ENCODE peak calls at places on chromosomes 4 and X, in five cellular contexts. R is colonic mucosa, T is tibial artery, V is astrocyte of the spinal cord, E is tibial nerve. N is an unnamed sample.

GRCh38 chrX:29530520-29530919 is 684.8 kb upstream of the MAGEB2 start:
- DNase-seq in R (no peak), T (no peak), V (peak; percentile 22), E (no peak), N (no peak)

GRCh38 chrX:153537526-153538295 is 20.3 kb downstream of the ATP2B3 start:
- DNase-seq in R (no peak), T (no peak), V (no peak), E (no peak), N (no peak)

GRCh38 chr4:88060431-88060830 is 53.0 kb downstream of the PKD2 start:
- DNase-seq in R (no peak), T (no peak), V (peak; percentile 3), E (no peak), N (no peak)

GRCh38 chr4:185298728-185299394 is 89.5 kb downstream of the SNX25 start:
- DNase-seq in R (no peak), T (no peak), V (no peak), E (no peak), N (no peak)

GRCh38 chr4:184232212-184232611 is 14.5 kb upstream of the ENPP6 start:
- DNase-seq in R (no peak), T (no peak), V (no peak), E (no peak), N (no peak)

GRCh38 chr4:10773656-10774055 is 89.1 kb upstream of the CLNK start:
- DNase-seq in R (no peak), T (no peak), V (no peak), E (no peak), N (no peak)

GRCh38 chr4:117064297-117064696 is 21.1 kb downstream of the TRAM1L1 start:
- DNase-seq in R (no peak), T (no peak), V (peak; percentile 84), E (no peak), N (no peak)

GRCh38 chr4:125317526-125317880 is 2.7 kb downstream of the FAT4 start:
- DNase-seq in R (peak; percentile 22), T (peak; percentile 48), V (peak; percentile 53), E (peak; percentile 25), N (no peak)

GRCh38 chr4:38202223-38202622 is 242.0 kb downstream of the PTTG2 start:
- DNase-seq in R (peak; percentile 72), T (no peak), V (no peak), E (no peak), N (no peak)

GRCh38 chr4:47641755-47642154 is 156.7 kb downstream of the ATP10D start:
- DNase-seq in R (no peak), T (no peak), V (peak; percentile 50), E (no peak), N (no peak)

GRCh38 chr4:121140712-121141111 is 23.4 kb downstream of the TNIP3 start:
- DNase-seq in R (no peak), T (no peak), V (peak; percentile 76), E (no peak), N (no peak)

DNA sequence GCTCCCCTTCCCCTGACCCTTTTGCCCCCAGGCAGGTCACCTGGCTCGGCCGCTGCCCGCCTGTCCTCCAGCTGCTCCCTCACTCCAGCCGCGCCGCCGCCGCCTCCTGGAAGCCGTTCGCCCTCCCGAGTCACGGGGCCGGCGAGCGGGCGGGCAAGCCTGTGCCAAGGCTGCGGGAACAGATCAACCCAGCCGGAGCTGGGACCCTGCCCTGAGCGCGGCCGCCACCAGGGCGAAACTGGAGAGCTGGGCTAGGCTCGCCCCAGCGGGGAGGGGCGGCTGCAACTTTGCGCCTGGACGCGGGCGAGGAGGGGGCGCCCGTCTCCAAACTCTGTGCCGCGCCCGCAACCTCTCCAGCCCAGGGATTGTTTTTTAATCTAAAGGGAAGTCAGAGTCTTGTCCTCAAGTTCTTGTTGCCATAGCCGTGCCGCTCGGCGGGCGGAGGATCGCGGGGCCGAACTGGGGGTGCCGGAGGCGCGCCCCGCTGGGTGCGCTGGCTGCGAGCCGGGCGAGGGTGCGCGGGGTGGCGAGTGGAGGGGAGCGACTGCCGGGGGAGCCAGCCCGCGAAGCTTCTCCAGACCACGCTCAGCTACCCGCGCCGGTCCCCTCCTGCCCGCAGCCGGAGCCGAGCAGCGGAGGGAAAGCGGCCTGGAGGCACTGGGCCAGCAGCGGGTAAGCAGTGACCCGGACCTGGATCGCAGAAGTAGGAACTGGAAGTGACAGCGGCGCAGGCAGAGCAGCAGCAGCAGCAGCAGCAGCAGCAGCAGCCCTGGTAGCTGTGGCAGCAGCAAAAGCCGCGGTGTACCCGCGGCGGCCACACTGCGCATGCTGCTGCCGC is 13.4 kb downstream of the ARHGEF6 start:
- DNase-seq in R (peak; percentile 34), T (peak; percentile 64), V (peak; percentile 54), E (no peak), N (no peak)
- TF ChIP-seq CTCF in R (no peak), T (peak; percentile 42), V (peak; percentile 26), E (peak; percentile 47), N (peak; percentile 53)

GRCh38 chrX:110210417-110211139 is 107.3 kb downstream of the AMMECR1 start:
- DNase-seq in R (no peak), T (no peak), V (peak; percentile 75), E (no peak), N (no peak)

GRCh38 chrX:110214684-110215083 is 103.2 kb downstream of the AMMECR1 start:
- DNase-seq in R (no peak), T (no peak), V (no peak), E (no peak), N (no peak)

GRCh38 chrX:110211340-110211739 is 106.5 kb downstream of the AMMECR1 start:
- DNase-seq in R (no peak), T (no peak), V (no peak), E (no peak), N (no peak)

GRCh38 chrX:110213183-110213582 is 104.7 kb downstream of the AMMECR1 start:
- DNase-seq in R (no peak), T (no peak), V (no peak), E (no peak), N (no peak)

GRCh38 chrX:110212299-110212698 is 105.6 kb downstream of the AMMECR1 start:
- DNase-seq in R (no peak), T (no peak), V (no peak), E (no peak), N (no peak)
- TF ChIP-seq CTCF in R (peak; percentile 12), T (no peak), V (peak; percentile 23), E (no peak), N (peak; percentile 61)

DNA sequence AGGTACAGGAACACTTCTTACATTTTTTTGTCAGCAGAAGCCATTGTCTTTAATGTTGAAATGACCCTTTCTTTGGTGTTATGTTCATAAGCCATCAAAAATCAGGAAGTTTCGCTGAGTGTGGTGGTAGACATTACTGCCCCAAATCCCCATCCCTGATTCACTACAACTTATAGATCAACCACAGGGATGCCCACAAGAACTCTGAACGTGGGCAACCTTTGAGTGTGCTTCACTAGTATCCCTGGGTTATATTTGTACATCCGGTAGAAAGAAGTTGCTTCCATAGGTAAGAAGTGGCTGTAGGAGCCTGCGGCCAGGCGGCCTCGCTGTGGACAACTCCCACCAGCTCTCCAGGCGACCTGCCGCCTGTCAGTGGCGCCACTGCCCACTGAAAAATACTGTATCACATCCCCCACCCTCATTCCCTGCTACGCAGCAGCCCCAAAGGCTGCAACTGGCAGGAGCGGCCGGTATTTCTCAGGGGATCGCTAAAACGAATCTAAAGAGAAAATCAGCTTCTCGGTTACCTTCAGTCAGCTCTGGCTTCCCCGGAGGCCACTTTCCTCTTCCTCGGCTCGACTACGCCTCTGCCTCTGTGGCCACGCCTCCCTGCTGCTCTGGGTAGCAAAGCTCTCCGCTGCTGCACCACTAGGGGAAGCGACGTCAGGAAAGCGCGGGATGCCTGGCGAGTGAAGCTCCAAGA is 13.9 kb upstream of the ETDC start:
- DNase-seq in R (peak; percentile 22), T (peak; percentile 25), V (peak; percentile 44), E (no peak), N (no peak)
- TF ChIP-seq CTCF in R (no peak), T (no peak), V (peak; percentile 41), E (no peak), N (no peak)

GRCh38 chrX:150766351-150767044 is 73.3 kb downstream of the MTMR1 start:
- DNase-seq in R (no peak), T (no peak), V (no peak), E (no peak), N (no peak)
- TF ChIP-seq CTCF in R (no peak), T (no peak), V (peak; percentile 15), E (no peak), N (peak; percentile 43)

GRCh38 chr4:153156263-153156662 is 48.0 kb upstream of the TRIM2 start:
- DNase-seq in R (no peak), T (no peak), V (no peak), E (no peak), N (no peak)

GRCh38 chr4:153151535-153152452 is 52.4 kb upstream of the TRIM2 start:
- DNase-seq in R (peak; percentile 91), T (no peak), V (peak; percentile 67), E (no peak), N (no peak)

GRCh38 chr4:153152453-153153338 is 51.5 kb upstream of the TRIM2 start:
- DNase-seq in R (peak; percentile 81), T (peak; percentile 33), V (peak; percentile 43), E (peak; percentile 16), N (no peak)

GRCh38 chr4:153154010-153154975 is 50.0 kb upstream of the TRIM2 start:
- DNase-seq in R (peak; percentile 80), T (no peak), V (peak; percentile 34), E (no peak), N (no peak)

DNA sequence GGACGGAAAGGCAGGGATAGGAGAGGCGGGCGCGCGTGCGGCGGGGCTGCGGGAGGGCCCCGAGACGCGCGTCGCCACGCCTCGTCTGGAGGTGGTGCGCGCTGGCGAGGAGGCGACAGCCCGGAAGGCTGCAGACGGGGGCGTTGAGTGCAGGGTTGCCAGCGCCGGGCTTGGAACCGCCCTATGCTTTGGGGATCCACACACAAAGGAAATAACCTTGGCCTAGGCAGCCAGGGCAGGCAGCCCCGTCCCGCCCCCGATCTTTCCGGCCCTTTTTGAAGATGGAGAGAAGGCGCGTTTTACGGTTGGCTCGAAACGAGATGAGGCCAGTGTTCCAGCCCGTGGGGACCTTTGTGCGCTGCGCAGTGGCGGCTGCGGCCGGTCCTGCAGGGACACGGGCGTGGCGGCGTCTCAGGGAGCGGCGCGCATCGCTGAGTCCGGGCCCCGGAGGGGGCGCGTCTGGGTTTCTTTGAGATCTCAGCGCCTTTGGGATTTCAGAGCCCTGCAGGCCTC is 50.8 kb upstream of the TRIM2 start:
- DNase-seq in R (peak; percentile 74), T (no peak), V (peak; percentile 29), E (no peak), N (no peak)
- TF ChIP-seq CTCF in R (no peak), T (no peak), V (no peak), E (no peak), N (peak; percentile 35)

GRCh38 chr4:176565044-176565443 is 227.7 kb downstream of the VEGFC start:
- DNase-seq in R (no peak), T (no peak), V (no peak), E (no peak), N (no peak)

GRCh38 chr4:176575141-176575731 is 217.5 kb downstream of the VEGFC start:
- DNase-seq in R (no peak), T (no peak), V (no peak), E (no peak), N (no peak)

GRCh38 chr4:176566769-176567168 is 226.0 kb downstream of the VEGFC start:
- DNase-seq in R (no peak), T (no peak), V (no peak), E (no peak), N (no peak)

GRCh38 chr4:176563591-176563990 is 229.1 kb downstream of the VEGFC start:
- DNase-seq in R (no peak), T (no peak), V (no peak), E (no peak), N (no peak)

DNA sequence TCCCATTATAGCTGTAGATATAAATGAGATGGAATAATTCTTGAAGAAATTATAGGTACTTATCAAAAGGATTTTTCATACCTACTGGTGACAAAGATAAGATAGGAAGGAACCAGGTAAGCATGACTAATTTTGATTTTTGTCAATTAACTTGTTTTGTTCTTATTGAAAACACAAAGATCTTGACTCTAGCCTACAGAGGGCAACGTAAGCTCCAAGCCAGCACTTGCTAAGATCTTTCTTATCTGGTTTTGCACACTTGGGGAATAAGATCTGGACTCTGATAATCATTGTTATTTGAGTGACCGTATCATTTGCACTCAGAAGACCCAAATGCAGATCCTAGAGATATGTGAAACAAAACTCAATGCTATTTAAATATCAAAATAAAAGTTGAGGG is 223.4 kb downstream of the VEGFC start:
- DNase-seq in R (no peak), T (no peak), V (no peak), E (no peak), N (no peak)
- TF ChIP-seq CTCF in R (no peak), T (no peak), V (peak; percentile 18), E (no peak), N (peak; percentile 49)